ENCODE peak calls at places on chromosome 17, in five cellular contexts. O, D, L, J and Z are unnamed samples.

GRCh38 chr17:45391291-45391690 is 41.4 kb downstream of the ARHGAP27 start:
- DNase-seq in O (no peak), D (no peak), L (no peak), J (no peak), Z (no peak)

GRCh38 chr17:3029213-3029913 is 34.0 kb downstream of the OR1D5 start:
- DNase-seq in O (peak; percentile 72), D (no peak), L (no peak), J (no peak), Z (no peak)

GRCh38 chr17:78426293-78426879 is 47.9 kb downstream of the PGS1 start:
- DNase-seq in O (no peak), D (no peak), L (no peak), J (no peak), Z (no peak)

GRCh38 chr17:58200024-58200633 is 7.6 kb downstream of the EPX start:
- DNase-seq in O (no peak), D (peak; percentile 78), L (no peak), J (peak; percentile 46), Z (peak; percentile 52)

GRCh38 chr17:1076299-1076981 is 79.5 kb downstream of the TIMM22 start:
- DNase-seq in O (no peak), D (no peak), L (no peak), J (no peak), Z (no peak)

GRCh38 chr17:29149431-29150064 is 30.6 kb downstream of the MYO18A start:
- DNase-seq in O (no peak), D (no peak), L (no peak), J (no peak), Z (no peak)

GRCh38 chr17:10633738-10634379 is 23.2 kb downstream of the MYH3 start:
- DNase-seq in O (no peak), D (no peak), L (peak; percentile 71), J (no peak), Z (no peak)

GRCh38 chr17:33385713-33386112 is 92.6 kb upstream of the ASIC2 start:
- DNase-seq in O (no peak), D (no peak), L (no peak), J (no peak), Z (no peak)

GRCh38 chr17:48542114-48542955 is 2.6 kb downstream of the HOXB2 start:
- DNase-seq in O (no peak), D (no peak), L (no peak), J (no peak), Z (no peak)

GRCh38 chr17:3602499-3602898 is 6.7 kb downstream of the TRPV1 start:
- DNase-seq in O (peak; percentile 18), D (no peak), L (no peak), J (no peak), Z (no peak)

GRCh38 chr17:64496348-64496785 is 487 bp downstream of the POLG2 start:
- DNase-seq in O (no peak), D (peak; percentile 25), L (no peak), J (no peak), Z (no peak)

GRCh38 chr17:39787038-39787437 is 49.3 kb downstream of the GRB7 start:
- DNase-seq in O (no peak), D (no peak), L (no peak), J (no peak), Z (no peak)

GRCh38 chr17:81711814-81712467 is at the start of gene SLC25A10:
- DNase-seq in O (peak; percentile 58), D (peak; percentile 92), L (no peak), J (peak; percentile 94), Z (peak; percentile 85)

GRCh38 chr17:78898947-78899346 is 4.1 kb downstream of the CEP295NL start:
- DNase-seq in O (no peak), D (no peak), L (no peak), J (no peak), Z (no peak)

GRCh38 chr17:20294120-20294519 is 173.2 kb downstream of the LGALS9B start:
- DNase-seq in O (no peak), D (no peak), L (no peak), J (no peak), Z (no peak)

GRCh38 chr17:18257268-18257681 is 1.3 kb downstream of the FLII start:
- DNase-seq in O (no peak), D (peak; percentile 85), L (no peak), J (peak; percentile 46), Z (no peak)

GRCh38 chr17:57601328-57601727 is 143.8 kb downstream of the CCDC182 start:
- DNase-seq in O (no peak), D (no peak), L (no peak), J (no peak), Z (peak; percentile 58)

GRCh38 chr17:49580981-49581644 is 5.4 kb downstream of the NXPH3 start:
- DNase-seq in O (no peak), D (no peak), L (no peak), J (no peak), Z (no peak)

GRCh38 chr17:77472837-77473214 is 332.1 kb downstream of the SEC14L1 start:
- DNase-seq in O (peak; percentile 51), D (no peak), L (no peak), J (no peak), Z (no peak)

GRCh38 chr17:80861892-80862291 is 129.7 kb upstream of the CHMP6 start:
- DNase-seq in O (peak; percentile 24), D (no peak), L (no peak), J (no peak), Z (peak; percentile 47)

GRCh38 chr17:80432961-80433550 is 18.1 kb downstream of the ENDOV start:
- DNase-seq in O (no peak), D (no peak), L (no peak), J (no peak), Z (no peak)

DNA sequence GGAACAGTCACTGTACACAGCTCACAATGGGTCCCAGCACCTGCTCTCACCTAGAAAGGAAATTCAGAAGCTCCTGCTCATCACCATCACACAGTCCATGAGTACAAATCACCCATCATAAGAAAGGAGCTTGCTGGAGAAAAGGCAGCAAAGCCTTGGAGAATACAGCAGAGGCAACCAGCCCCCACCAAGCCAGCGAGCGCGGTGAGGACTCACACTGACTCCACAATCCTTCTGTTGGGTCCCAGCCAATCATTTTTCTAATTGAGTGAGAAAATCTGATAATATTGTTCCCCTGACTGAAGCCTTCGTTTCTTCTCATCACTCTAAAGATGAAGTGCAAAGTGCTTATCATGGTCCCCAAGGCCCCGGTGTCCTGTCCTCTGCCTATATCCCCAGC is 298.3 kb downstream of the SLC39A11 start:
- DNase-seq in O (no peak), D (no peak), L (no peak), J (no peak), Z (no peak)
- H3K9me3 ChIP-seq in O (no peaks in the 10 kb centered on the region), D (no peaks in the 10 kb centered on the region), L (peaks cover 14% of the 10 kb centered on the region), J (peaks cover 63% of the 10 kb centered on the region), Z (peaks cover 5% of the 10 kb centered on the region)

DNA sequence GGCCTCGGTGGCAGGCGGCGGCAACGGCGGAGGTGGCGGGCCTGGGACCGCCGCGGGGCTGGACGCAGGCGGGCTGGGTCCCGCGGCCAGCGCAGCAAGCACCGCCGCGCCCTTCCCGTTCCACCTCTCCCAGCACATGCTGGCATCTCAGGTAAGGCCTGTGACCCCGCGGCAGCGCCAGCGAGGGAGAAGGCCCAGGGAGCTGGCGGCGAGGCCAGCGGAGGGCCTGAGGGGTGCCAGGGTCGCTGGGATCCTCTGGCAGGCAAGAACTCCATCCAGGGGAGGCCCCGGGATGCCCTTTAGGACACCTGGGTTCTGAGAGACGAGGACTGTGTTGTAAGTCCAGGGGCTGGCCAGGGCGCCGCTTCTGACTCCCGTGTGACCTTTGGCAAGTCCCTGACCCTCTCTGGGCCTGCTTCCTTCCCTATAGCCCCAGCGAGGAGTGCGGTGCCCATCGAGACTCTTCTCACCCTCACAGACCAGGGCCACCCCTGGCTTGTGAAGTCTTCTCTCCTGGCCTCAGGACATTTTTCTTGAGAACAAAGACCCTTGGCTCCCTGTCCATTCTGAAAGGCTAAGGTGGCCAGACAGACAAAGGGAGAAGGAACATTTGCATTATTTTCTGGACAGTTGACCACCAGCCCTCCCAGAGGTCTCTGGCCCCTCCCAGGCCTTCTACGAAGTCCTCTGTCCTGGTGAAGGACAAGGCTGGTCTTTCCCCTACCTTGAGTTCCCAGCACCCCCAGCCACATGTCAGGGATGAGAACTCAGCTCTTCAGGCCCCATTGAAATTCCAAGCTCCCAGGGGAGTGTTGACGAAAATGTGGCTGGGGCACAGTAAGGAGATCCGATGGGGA is 6.3 kb downstream of the TBX2 start:
- DNase-seq in O (no peak), D (no peak), L (no peak), J (no peak), Z (peak; percentile 35)
- H3K4me3 ChIP-seq in O (peak overlapping the region; percentile 37), D (no peak overlapping the region), L (no peak overlapping the region), J (peak overlapping the region; percentile 56), Z (no peak overlapping the region)

GRCh38 chr17:42969006-42969581 is 4.8 kb upstream of the AARSD1 start:
- DNase-seq in O (no peak), D (no peak), L (no peak), J (no peak), Z (no peak)

GRCh38 chr17:42967925-42968324 is 3.7 kb upstream of the AARSD1 start:
- DNase-seq in O (no peak), D (no peak), L (no peak), J (no peak), Z (no peak)

DNA sequence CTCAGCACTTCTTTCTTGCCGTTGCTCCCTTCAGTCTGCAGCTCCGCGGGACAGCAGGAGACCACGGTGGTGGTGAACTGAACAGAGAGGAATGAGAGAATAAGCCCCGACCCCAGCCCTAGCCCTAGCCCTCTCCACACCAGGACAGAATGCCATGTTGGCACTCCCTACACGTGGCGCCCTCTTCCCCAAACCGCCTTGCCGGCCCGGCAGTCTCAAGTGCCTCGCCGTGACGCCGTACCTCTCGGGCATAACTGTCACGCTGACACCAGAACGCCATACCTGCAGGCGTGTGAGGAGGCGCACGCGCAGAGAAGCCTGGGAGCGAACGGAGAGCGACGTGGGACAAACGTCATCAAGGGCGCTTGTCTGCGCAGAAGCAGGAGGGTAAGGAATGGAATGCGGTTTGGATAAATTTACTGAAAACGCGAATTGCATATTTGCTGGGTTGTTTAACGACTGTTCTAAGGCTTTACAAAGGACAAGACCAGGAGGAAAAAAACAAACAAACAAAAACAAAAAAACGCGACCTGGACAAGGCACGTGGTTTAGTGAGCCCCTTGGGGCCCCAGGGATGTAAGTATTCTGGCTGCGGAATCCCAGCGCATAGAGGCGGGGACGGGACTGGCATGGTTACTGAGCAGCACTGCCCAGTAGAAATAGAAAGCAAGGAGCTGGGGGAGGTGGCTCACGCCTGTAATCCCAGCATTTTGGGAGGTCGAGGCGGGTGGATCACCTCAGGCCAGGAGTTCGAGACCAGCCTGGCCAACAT is at the start of gene AARSD1:
- DNase-seq in O (peak; percentile 91), D (peak; percentile 90), L (peak; percentile 87), J (peak; percentile 93), Z (peak; percentile 96)
- TF ChIP-seq CTCF in O (no peak), D (no peak), L (no peak), J (no peak), Z (no peak)

DNA sequence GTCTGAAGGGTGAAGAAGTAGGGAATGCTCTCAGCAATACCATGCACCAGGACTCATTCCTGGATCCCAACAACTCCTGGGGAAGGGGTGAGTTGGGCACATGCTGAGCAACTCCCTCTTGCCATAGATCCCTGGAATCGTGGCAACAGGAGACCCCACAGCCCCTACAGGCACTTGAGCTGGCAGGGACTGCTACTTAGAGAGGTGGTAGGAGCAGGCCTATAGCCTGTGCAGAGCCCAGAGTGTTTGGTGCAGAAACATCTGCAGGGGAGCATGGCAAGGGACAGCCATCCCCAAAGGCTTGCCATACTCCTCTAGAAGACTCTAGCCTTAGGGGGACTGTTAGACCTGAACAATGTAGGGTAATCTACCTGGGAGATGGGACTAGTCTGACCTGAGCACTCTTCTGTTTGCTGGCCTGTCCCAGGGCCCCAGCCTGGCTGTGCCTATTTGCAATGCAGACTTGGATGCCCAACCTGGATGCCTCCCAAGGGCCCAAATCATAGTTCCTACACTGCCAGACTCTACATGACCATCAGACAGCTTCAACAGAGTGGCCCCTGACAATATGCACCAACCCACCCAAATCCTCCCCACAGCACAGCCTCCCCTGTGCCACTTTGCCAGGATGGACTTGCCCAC is 568.6 kb upstream of the KIF2B start:
- DNase-seq in O (no peak), D (no peak), L (no peak), J (no peak), Z (no peak)
- H3K9me3 ChIP-seq in O (no peaks in the 10 kb centered on the region), D (peaks cover 35% of the 10 kb centered on the region), L (no peaks in the 10 kb centered on the region), J (peaks cover 12% of the 10 kb centered on the region), Z (peaks cover 8% of the 10 kb centered on the region)